ENCODE peak calls at places on chromosomes 13 and 19, in seven cellular contexts. X is GM20000, K is fibroblast of lung, O is AG04450, N is WTC11, P is GM13977, W is left lung. Y is an unnamed sample.

GRCh38 chr13:73090116-73090811 is 31.5 kb downstream of the KLF5 start:
- DNase-seq in W (no peak), N (peak), P (no peak), X (no peak), O (peak), K (peak), Y (no peak)

GRCh38 chr19:543912-544608 is at the start of gene GZMM:
- DNase-seq in W (peak), X (peak), K (no peak), O (no peak), N (no peak), P (no peak), Y (peak)

GRCh38 chr13:88937381-88937780 is 1266.2 kb downstream of the SLITRK5 start:
- DNase-seq in K (no peak), W (no peak), O (no peak), N (no peak), X (no peak), P (no peak), Y (no peak)

GRCh38 chr13:25920931-25921330 is 130.9 kb downstream of the SHISA2 start:
- DNase-seq in K (no peak), P (no peak), O (no peak), N (no peak), W (no peak), X (no peak), Y (no peak)

GRCh38 chr13:45321230-45321629 is 19.8 kb downstream of the TPT1 start:
- DNase-seq in O (no peak), P (no peak), X (no peak), W (no peak), K (no peak), N (no peak), Y (no peak)

GRCh38 chr19:49507803-49508494 is 4.5 kb upstream of the FCGRT start:
- DNase-seq in P (no peak), N (no peak), W (no peak), O (no peak), K (no peak), X (no peak), Y (no peak)

GRCh38 chr19:3194703-3195087 is 9.0 kb downstream of the NCLN start:
- DNase-seq in K (no peak), P (no peak), W (no peak), X (no peak), N (no peak), O (no peak), Y (no peak)

GRCh38 chr13:111020021-111020420 is 95.1 kb upstream of the ARHGEF7 start:
- DNase-seq in W (peak), K (no peak), P (no peak), O (no peak), N (no peak), X (no peak), Y (no peak)

GRCh38 chr13:106561551-106562170 is 6.3 kb downstream of the ARGLU1 start:
- DNase-seq in K (peak), N (no peak), X (peak), W (no peak), O (no peak), P (peak), Y (no peak)

GRCh38 chr13:100209857-100210580 is 121.1 kb downstream of the PCCA start:
- DNase-seq in X (no peak), K (peak), W (no peak), N (no peak), P (no peak), O (no peak), Y (no peak)

GRCh38 chr19:39916851-39917396 is 17.5 kb downstream of the FCGBP start:
- DNase-seq in O (no peak), W (no peak), X (peak), K (no peak), P (no peak), N (no peak), Y (no peak)

GRCh38 chr19:5234412-5234811 is 106.2 kb downstream of the PTPRS start:
- DNase-seq in P (no peak), K (no peak), N (no peak), O (no peak), W (no peak), X (no peak), Y (no peak)

GRCh38 chr13:97235549-97236206 is 13.5 kb downstream of the MBNL2 start:
- DNase-seq in K (no peak), P (no peak), N (no peak), W (no peak), X (no peak), O (no peak), Y (no peak)

GRCh38 chr19:13012390-13012689 is 17.1 kb downstream of the NFIX start:
- DNase-seq in O (no peak), K (no peak), W (peak), P (no peak), N (no peak), X (no peak), Y (no peak)

GRCh38 chr19:18800079-18800478 is 9.0 kb upstream of the COMP start:
- DNase-seq in X (no peak), K (no peak), N (no peak), P (no peak), W (no peak), O (no peak), Y (no peak)

GRCh38 chr13:81001828-81002385 is 661.0 kb upstream of the SPRY2 start:
- DNase-seq in N (no peak), O (no peak), W (no peak), X (no peak), K (peak), P (no peak), Y (no peak)

GRCh38 chr19:20244356-20244755 is 77.3 kb downstream of the ZNF486 start:
- DNase-seq in N (no peak), P (no peak), K (no peak), W (no peak), X (no peak), O (no peak), Y (no peak)

GRCh38 chr13:49305824-49306425 is 58.2 kb downstream of the CDADC1 start:
- DNase-seq in W (peak), K (no peak), N (no peak), P (no peak), X (no peak), O (no peak), Y (no peak)

GRCh38 chr13:28658796-28659610 is at the start of gene POMP:
- DNase-seq in O (peak), X (peak), K (peak), N (peak), P (peak), W (peak), Y (peak)

GRCh38 chr19:5293607-5294089 is 47.0 kb downstream of the PTPRS start:
- DNase-seq in P (peak), X (peak), K (peak), W (no peak), N (peak), O (no peak), Y (no peak)

GRCh38 chr13:21117104-21117809 is 55.9 kb upstream of the LATS2 start:
- DNase-seq in W (no peak), X (no peak), N (no peak), O (no peak), P (no peak), K (no peak), Y (no peak)

GRCh38 chr13:38758278-38758677 is 71.4 kb downstream of the FREM2 start:
- DNase-seq in N (no peak), X (no peak), W (no peak), P (no peak), K (no peak), O (no peak), Y (no peak)

GRCh38 chr13:20566424-20566916 is 487 bp upstream of the IFT88 start:
- DNase-seq in P (no peak), X (no peak), O (peak), W (no peak), N (no peak), K (peak), Y (no peak)

GRCh38 chr13:51910508-51910907 is 48.7 kb downstream of the CCDC70 start:
- DNase-seq in P (no peak), O (no peak), K (no peak), N (no peak), X (no peak), W (no peak), Y (no peak)

GRCh38 chr19:40416918-40417713 is 3.9 kb upstream of the PRX start:
- DNase-seq in K (no peak), P (peak), W (peak), N (no peak), X (no peak), O (no peak), Y (no peak)

GRCh38 chr19:46279177-46279576 is 17.7 kb upstream of the HIF3A start:
- DNase-seq in N (no peak), X (no peak), O (no peak), P (no peak), K (no peak), W (no peak), Y (no peak)

GRCh38 chr19:48444129-48444932 is 1.5 kb upstream of the GRWD1 start:
- DNase-seq in K (no peak), N (no peak), W (peak), X (peak), P (peak), O (no peak), Y (no peak)

GRCh38 chr19:1624458-1624857 is 19.2 kb upstream of the UQCR11 start:
- DNase-seq in P (no peak), O (no peak), N (peak), X (peak), K (peak), W (no peak), Y (peak)

GRCh38 chr13:75693227-75693626 is 57.1 kb downstream of the LMO7 start:
- DNase-seq in K (no peak), P (no peak), O (no peak), X (no peak), W (no peak), N (no peak), Y (no peak)

GRCh38 chr13:50081106-50081898 is 66.1 kb downstream of the KCNRG start:
- DNase-seq in O (no peak), W (peak), X (peak), N (peak), P (peak), K (no peak), Y (peak)

GRCh38 chr19:45763691-45764294 is 5.3 kb downstream of the SIX5 start:
- DNase-seq in X (no peak), W (no peak), P (no peak), N (peak), K (no peak), O (no peak), Y (no peak)

GRCh38 chr13:91078093-91078679 is 269.3 kb upstream of the MIR17HG start:
- DNase-seq in K (peak), N (no peak), W (no peak), P (peak), X (peak), O (no peak), Y (no peak)

GRCh38 chr19:15115080-15115479 is 7.9 kb downstream of the SYDE1 start:
- DNase-seq in N (no peak), K (peak), O (no peak), P (no peak), X (no peak), W (no peak), Y (no peak)

GRCh38 chr13:104057851-104058250 is 991.6 kb upstream of the SLC10A2 start:
- DNase-seq in N (no peak), O (no peak), K (peak), W (no peak), X (no peak), P (no peak), Y (no peak)

GRCh38 chr19:51687791-51688664 is 5.1 kb upstream of the SPACA6 start:
- DNase-seq in O (no peak), K (peak), X (no peak), N (peak), P (peak), W (peak), Y (no peak)

GRCh38 chr19:8567522-8568172 is 9.6 kb downstream of the MYO1F start:
- DNase-seq in K (no peak), O (no peak), X (no peak), W (peak), N (no peak), P (no peak), Y (no peak)

GRCh38 chr13:42633495-42633894 is 59.5 kb downstream of the TNFSF11 start:
- DNase-seq in O (no peak), P (no peak), K (no peak), N (no peak), X (no peak), W (no peak), Y (no peak)

DNA sequence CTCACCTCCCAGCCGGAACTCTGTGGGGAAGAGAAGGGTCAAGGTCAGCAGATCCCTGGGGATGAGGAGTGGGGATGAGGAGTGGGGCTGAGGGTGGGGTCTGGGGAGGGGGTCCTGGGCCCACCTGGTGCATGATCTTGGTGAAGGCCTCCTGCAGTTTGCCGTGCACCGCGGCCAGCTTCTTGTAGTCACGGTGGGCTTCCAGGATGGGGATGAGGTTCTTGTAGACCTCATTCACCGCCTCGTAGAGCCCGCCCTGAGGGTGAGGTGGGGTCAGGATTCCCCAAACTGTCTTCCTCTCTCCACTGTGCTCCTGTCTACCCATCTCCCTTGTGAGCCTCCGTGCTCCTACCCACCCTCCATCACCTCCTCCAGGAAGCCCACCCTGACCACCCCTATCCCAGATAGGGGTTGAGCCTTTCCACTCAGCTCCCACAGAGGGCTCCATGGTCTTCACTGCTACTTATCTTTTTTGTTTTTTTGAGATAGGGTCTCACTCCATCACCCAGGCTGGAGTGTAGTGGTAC is 6.8 kb upstream of the KANK2 start:
- DNase-seq in O (no peak), N (no peak), K (no peak), W (no peak), X (no peak), P (no peak), Y (no peak)
- TF ChIP-seq CTCF in O (no peak), N (no peak), K (no peak), W (peak), X (no peak), P (no peak), Y (peak)

GRCh38 chr19:53466726-53467125 is 807 bp upstream of the ZNF813 start:
- DNase-seq in X (no peak), W (no peak), P (no peak), N (no peak), K (no peak), O (no peak), Y (no peak)
- TF ChIP-seq CTCF in X (no peak), W (no peak), P (no peak), N (no peak), K (no peak), O (no peak), Y (no peak)

GRCh38 chr19:55146078-55146647 is 2.8 kb downstream of the TNNT1 start:
- DNase-seq in O (no peak), P (peak), W (no peak), K (no peak), X (peak), N (peak), Y (no peak)
- TF ChIP-seq CTCF in O (peak), P (peak), W (no peak), K (peak), X (peak), N (peak), Y (peak)

GRCh38 chr13:98397221-98397620 is 179.7 kb downstream of the STK24 start:
- DNase-seq in W (no peak), N (no peak), P (no peak), X (no peak), O (no peak), K (peak), Y (no peak)
- TF ChIP-seq CTCF in W (no peak), N (no peak), P (no peak), X (no peak), O (peak), K (peak), Y (no peak)

GRCh38 chr13:113948034-113948742 is 25.7 kb downstream of the C13orf46 start:
- DNase-seq in N (no peak), P (no peak), X (no peak), O (no peak), K (no peak), W (no peak), Y (no peak)

GRCh38 chr13:113949546-113949945 is 24.3 kb downstream of the C13orf46 start:
- DNase-seq in N (no peak), O (no peak), K (no peak), W (peak), X (no peak), P (no peak), Y (no peak)

GRCh38 chr13:113945857-113946408 is 27.9 kb downstream of the C13orf46 start:
- DNase-seq in N (no peak), O (no peak), K (no peak), P (no peak), X (no peak), W (no peak), Y (no peak)

GRCh38 chr13:113946409-113947181 is 27.3 kb downstream of the C13orf46 start:
- DNase-seq in X (no peak), O (no peak), N (no peak), P (no peak), W (peak), K (no peak), Y (no peak)

DNA sequence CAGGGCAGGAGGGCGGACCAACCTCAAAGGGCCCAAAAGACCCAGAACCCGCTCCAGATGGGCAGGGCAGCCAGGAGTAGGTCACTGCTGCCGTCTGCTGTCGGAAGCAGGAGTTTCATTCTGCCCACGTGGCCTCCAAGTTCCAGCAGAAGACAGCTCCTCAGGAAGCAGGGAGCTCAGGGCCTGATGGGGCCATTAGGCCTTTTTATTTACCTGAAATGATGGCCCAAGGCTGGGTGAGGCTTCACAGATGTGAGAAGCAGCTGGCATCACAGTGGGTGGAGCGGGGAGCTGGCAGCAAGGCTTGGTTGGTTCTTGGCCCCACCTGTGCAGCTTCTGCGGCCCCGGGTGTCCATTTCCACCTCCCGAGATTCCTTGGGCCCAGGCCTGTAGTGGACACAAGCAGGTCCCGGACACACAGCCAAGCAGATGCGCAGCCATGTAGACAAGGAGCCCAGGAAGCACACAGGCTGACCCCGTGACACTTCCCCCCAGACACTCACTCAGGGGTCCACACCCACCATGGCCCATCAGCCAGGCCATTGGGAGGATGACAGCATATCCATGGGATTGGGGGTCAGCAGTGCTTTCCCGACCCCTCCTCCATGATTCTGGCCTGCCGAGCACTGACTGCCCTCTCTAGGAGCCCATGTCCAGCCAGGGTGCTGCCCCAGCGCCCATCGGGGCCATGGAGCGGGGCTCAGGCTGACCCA is 26.4 kb downstream of the C13orf46 start:
- DNase-seq in N (peak), P (no peak), W (peak), O (no peak), K (no peak), X (no peak), Y (no peak)
- TF ChIP-seq CTCF in N (no peak), P (peak), W (peak), O (peak), K (peak), X (peak), Y (no peak)

GRCh38 chr19:17470204-17470841 is at the start of gene SLC27A1:
- DNase-seq in O (peak), N (peak), X (peak), P (peak), K (peak), W (peak), Y (peak)
- TF ChIP-seq CTCF in O (no peak), N (no peak), X (no peak), P (no peak), K (no peak), W (no peak), Y (no peak)

GRCh38 chr13:24130134-24130792 is 30.3 kb upstream of the SPATA13 start:
- DNase-seq in W (no peak), P (no peak), N (no peak), K (peak), O (no peak), X (no peak), Y (no peak)

GRCh38 chr13:24131749-24132148 is 28.8 kb upstream of the SPATA13 start:
- DNase-seq in K (no peak), P (no peak), N (no peak), X (no peak), W (no peak), O (no peak), Y (no peak)

GRCh38 chr13:24127116-24127631 is 33.3 kb upstream of the SPATA13 start:
- DNase-seq in N (no peak), O (no peak), X (peak), P (peak), K (peak), W (no peak), Y (no peak)

GRCh38 chr13:24128112-24128511 is 32.4 kb upstream of the SPATA13 start:
- DNase-seq in K (no peak), N (no peak), W (no peak), X (no peak), P (no peak), O (no peak), Y (no peak)

GRCh38 chr13:24128962-24129361 is 31.6 kb upstream of the SPATA13 start:
- DNase-seq in W (no peak), K (no peak), P (no peak), N (no peak), O (no peak), X (no peak), Y (no peak)
- TF ChIP-seq CTCF in W (no peak), K (no peak), P (no peak), N (no peak), O (no peak), X (no peak), Y (no peak)

Y was measured in natural killer cell.